ENCODE peak calls at places on chromosome 1, in ten cellular contexts. G is Karpas-422; M is HCT116; V is stimulated activated CD4-positive, alpha-beta T cell treated with anti-CD3 and anti-CD28 coated beads, Interleukin-1b, Interleukin-23, amount 100 ng/mL, for 48 hours; I is GM13976; A is suprapubic skin; R is activated CD4-positive, alpha-beta T cell treated with anti-CD3 and anti-CD28 coated beads, Interleukin-2, amount 10 ng/mL, durations not matched to agents 7 days and 5 days; Q is ecto neural progenitor cell; O is SW 1271; U is T-cell. Z is an unnamed sample.
A peak's percentile ranks its signal among the peaks of the same experiment; 100 is the strongest.

GRCh38 chr1:157304271-157304670 is 166.1 kb upstream of the ETV3 start:
- DNase-seq in A (no peak), R (no peak), U (no peak), I (no peak), V (no peak), Q (no peak), G (no peak), O (no peak), M (no peak), Z (no peak)

GRCh38 chr1:199551967-199552565 is 475.4 kb upstream of the NR5A2 start:
- DNase-seq in G (peak; percentile 81), A (no peak), U (peak; percentile 2), I (peak; percentile 31), V (peak; percentile 3), R (peak; percentile 50), M (peak; percentile 40), Q (no peak), O (peak; percentile 45), Z (no peak)

GRCh38 chr1:35443768-35444518 is 113.3 kb downstream of the KIAA0319L start:
- DNase-seq in Q (no peak), M (no peak), I (no peak), O (no peak), A (no peak), V (no peak), U (no peak), G (peak; percentile 49), R (no peak), Z (no peak)

GRCh38 chr1:206447792-206448191 is 22.5 kb upstream of the IKBKE start:
- DNase-seq in R (no peak), G (no peak), O (no peak), V (no peak), U (no peak), M (no peak), Q (no peak), A (no peak), I (peak; percentile 4), Z (no peak)

GRCh38 chr1:80988896-80989295 is 811.8 kb upstream of the ADGRL2 start:
- DNase-seq in I (no peak), R (no peak), G (no peak), M (no peak), V (no peak), O (no peak), Q (no peak), U (no peak), A (no peak), Z (no peak)

GRCh38 chr1:36306210-36306901 is at the start of gene SH3D21:
- DNase-seq in Q (peak; percentile 80), O (no peak), U (peak; percentile 57), M (no peak), I (peak; percentile 66), R (peak; percentile 59), V (peak; percentile 61), G (peak; percentile 76), A (peak; percentile 72), Z (no peak)

GRCh38 chr1:67559222-67559700 is 125.7 kb upstream of the GADD45A start:
- DNase-seq in A (peak; percentile 89), G (peak; percentile 14), Q (no peak), O (no peak), I (no peak), R (no peak), V (no peak), U (no peak), M (no peak), Z (no peak)

GRCh38 chr1:47646676-47647075 is 208.8 kb downstream of the FOXD2 start:
- DNase-seq in Q (no peak), R (no peak), M (no peak), U (no peak), I (no peak), G (no peak), A (no peak), O (no peak), V (no peak), Z (no peak)

GRCh38 chr1:63674238-63674864 is 81.1 kb downstream of the PGM1 start:
- DNase-seq in A (no peak), G (peak; percentile 53), R (no peak), U (no peak), O (peak; percentile 46), I (peak; percentile 51), M (peak; percentile 67), Q (peak; percentile 77), V (no peak), Z (no peak)

GRCh38 chr1:103326595-103326994 is 198.9 kb upstream of the RNPC3 start:
- DNase-seq in Q (no peak), A (no peak), U (no peak), V (no peak), I (no peak), O (no peak), G (no peak), R (no peak), M (no peak), Z (no peak)

GRCh38 chr1:94790246-94790645 is 29.9 kb upstream of the SLC44A3 start:
- DNase-seq in Q (no peak), M (no peak), R (no peak), O (no peak), V (no peak), G (no peak), A (no peak), I (no peak), U (no peak), Z (no peak)

GRCh38 chr1:182888736-182889531 is 49.8 kb downstream of the DHX9 start:
- DNase-seq in O (no peak), Q (no peak), R (no peak), I (no peak), V (no peak), U (no peak), A (no peak), M (no peak), G (peak; percentile 42), Z (no peak)

GRCh38 chr1:83497563-83497962 is 501.4 kb downstream of the TTLL7 start:
- DNase-seq in O (no peak), A (no peak), Q (no peak), I (no peak), V (no peak), G (no peak), R (no peak), U (no peak), M (no peak), Z (no peak)

GRCh38 chr1:18668051-18668450 is 37.4 kb downstream of the PAX7 start:
- DNase-seq in V (no peak), U (no peak), O (no peak), G (no peak), M (no peak), Q (no peak), I (no peak), R (no peak), A (no peak), Z (no peak)